ENCODE peak calls at places on chromosome 2, in nine cellular contexts. One of them, this sample, is unnamed.

GRCh38 chr2:113940891-113941290 is 51.0 kb downstream of the ACTR3 start:
- DNase-seq in stimulated activated CD4-positive, alpha-beta T cell treated with anti-CD3 and anti-CD28 coated beads, Interleukin-15, amount 100 ng/mL, for 24 hours: no peak
- DNase-seq in mucosa of gallbladder: no peak
- DNase-seq in left colon: no peak
- DNase-seq in activated naive CD4-positive, alpha-beta T cell treated with anti-CD3 and anti-CD28 coated beads, Interleukin-2, amount 10 ng/mL, durations not matched to agents 7 days and 5 days: no peak
- DNase-seq in activated gamma-delta T cell treated with Interleukin-2 at 50 U/mL for 16 hours: no peak
- DNase-seq in heart left ventricle: no peak
- DNase-seq in AG09319: no peak
- DNase-seq in A549: no peak
- DNase-seq in this sample: no peak

GRCh38 chr2:137467246-137467862 is 496.9 kb upstream of the HNMT start:
- DNase-seq in A549: peak; percentile 3
- DNase-seq in activated gamma-delta T cell treated with Interleukin-2 at 50 U/mL for 16 hours: no peak
- DNase-seq in activated naive CD4-positive, alpha-beta T cell treated with anti-CD3 and anti-CD28 coated beads, Interleukin-2, amount 10 ng/mL, durations not matched to agents 7 days and 5 days: peak; percentile 29
- DNase-seq in left colon: peak; percentile 55
- DNase-seq in heart left ventricle: no peak
- DNase-seq in stimulated activated CD4-positive, alpha-beta T cell treated with anti-CD3 and anti-CD28 coated beads, Interleukin-15, amount 100 ng/mL, for 24 hours: peak; percentile 9
- DNase-seq in mucosa of gallbladder: peak; percentile 14
- DNase-seq in AG09319: no peak
- DNase-seq in this sample: no peak

GRCh38 chr2:238786792-238787490 is 60.9 kb upstream of the TWIST2 start:
- DNase-seq in left colon: no peak
- DNase-seq in heart left ventricle: no peak
- DNase-seq in activated gamma-delta T cell treated with Interleukin-2 at 50 U/mL for 16 hours: no peak
- DNase-seq in AG09319: no peak
- DNase-seq in mucosa of gallbladder: no peak
- DNase-seq in activated naive CD4-positive, alpha-beta T cell treated with anti-CD3 and anti-CD28 coated beads, Interleukin-2, amount 10 ng/mL, durations not matched to agents 7 days and 5 days: no peak
- DNase-seq in stimulated activated CD4-positive, alpha-beta T cell treated with anti-CD3 and anti-CD28 coated beads, Interleukin-15, amount 100 ng/mL, for 24 hours: no peak
- DNase-seq in A549: no peak
- DNase-seq in this sample: no peak

GRCh38 chr2:214261683-214262082 is 149.2 kb upstream of the VWC2L start:
- DNase-seq in left colon: no peak
- DNase-seq in activated gamma-delta T cell treated with Interleukin-2 at 50 U/mL for 16 hours: no peak
- DNase-seq in mucosa of gallbladder: no peak
- DNase-seq in A549: no peak
- DNase-seq in AG09319: no peak
- DNase-seq in activated naive CD4-positive, alpha-beta T cell treated with anti-CD3 and anti-CD28 coated beads, Interleukin-2, amount 10 ng/mL, durations not matched to agents 7 days and 5 days: no peak
- DNase-seq in heart left ventricle: no peak
- DNase-seq in stimulated activated CD4-positive, alpha-beta T cell treated with anti-CD3 and anti-CD28 coated beads, Interleukin-15, amount 100 ng/mL, for 24 hours: no peak
- DNase-seq in this sample: no peak

GRCh38 chr2:102826904-102827303 is 65.1 kb downstream of the TMEM182 start:
- DNase-seq in mucosa of gallbladder: no peak
- DNase-seq in activated gamma-delta T cell treated with Interleukin-2 at 50 U/mL for 16 hours: no peak
- DNase-seq in A549: no peak
- DNase-seq in AG09319: no peak
- DNase-seq in left colon: no peak
- DNase-seq in heart left ventricle: peak; percentile 63
- DNase-seq in activated naive CD4-positive, alpha-beta T cell treated with anti-CD3 and anti-CD28 coated beads, Interleukin-2, amount 10 ng/mL, durations not matched to agents 7 days and 5 days: no peak
- DNase-seq in stimulated activated CD4-positive, alpha-beta T cell treated with anti-CD3 and anti-CD28 coated beads, Interleukin-15, amount 100 ng/mL, for 24 hours: no peak
- DNase-seq in this sample: no peak

GRCh38 chr2:215324811-215325210 is 13.0 kb downstream of the ATIC start:
- DNase-seq in stimulated activated CD4-positive, alpha-beta T cell treated with anti-CD3 and anti-CD28 coated beads, Interleukin-15, amount 100 ng/mL, for 24 hours: no peak
- DNase-seq in AG09319: no peak
- DNase-seq in heart left ventricle: no peak
- DNase-seq in A549: no peak
- DNase-seq in left colon: no peak
- DNase-seq in mucosa of gallbladder: no peak
- DNase-seq in activated gamma-delta T cell treated with Interleukin-2 at 50 U/mL for 16 hours: no peak
- DNase-seq in activated naive CD4-positive, alpha-beta T cell treated with anti-CD3 and anti-CD28 coated beads, Interleukin-2, amount 10 ng/mL, durations not matched to agents 7 days and 5 days: no peak
- DNase-seq in this sample: no peak

GRCh38 chr2:206442516-206442853 is 847 bp upstream of the ADAM23 start:
- DNase-seq in heart left ventricle: no peak
- DNase-seq in activated gamma-delta T cell treated with Interleukin-2 at 50 U/mL for 16 hours: no peak
- DNase-seq in AG09319: no peak
- DNase-seq in left colon: no peak
- DNase-seq in mucosa of gallbladder: no peak
- DNase-seq in activated naive CD4-positive, alpha-beta T cell treated with anti-CD3 and anti-CD28 coated beads, Interleukin-2, amount 10 ng/mL, durations not matched to agents 7 days and 5 days: no peak
- DNase-seq in stimulated activated CD4-positive, alpha-beta T cell treated with anti-CD3 and anti-CD28 coated beads, Interleukin-15, amount 100 ng/mL, for 24 hours: no peak
- DNase-seq in A549: no peak
- DNase-seq in this sample: no peak

GRCh38 chr2:25326326-25327013 is 15.3 kb downstream of the DNMT3A start:
- DNase-seq in mucosa of gallbladder: no peak
- DNase-seq in activated gamma-delta T cell treated with Interleukin-2 at 50 U/mL for 16 hours: no peak
- DNase-seq in AG09319: no peak
- DNase-seq in activated naive CD4-positive, alpha-beta T cell treated with anti-CD3 and anti-CD28 coated beads, Interleukin-2, amount 10 ng/mL, durations not matched to agents 7 days and 5 days: no peak
- DNase-seq in heart left ventricle: peak; percentile 30
- DNase-seq in stimulated activated CD4-positive, alpha-beta T cell treated with anti-CD3 and anti-CD28 coated beads, Interleukin-15, amount 100 ng/mL, for 24 hours: no peak
- DNase-seq in left colon: no peak
- DNase-seq in A549: no peak
- DNase-seq in this sample: no peak

GRCh38 chr2:128789776-128790455 is 471.2 kb upstream of the HS6ST1 start:
- DNase-seq in heart left ventricle: no peak
- DNase-seq in activated naive CD4-positive, alpha-beta T cell treated with anti-CD3 and anti-CD28 coated beads, Interleukin-2, amount 10 ng/mL, durations not matched to agents 7 days and 5 days: no peak
- DNase-seq in AG09319: no peak
- DNase-seq in activated gamma-delta T cell treated with Interleukin-2 at 50 U/mL for 16 hours: no peak
- DNase-seq in stimulated activated CD4-positive, alpha-beta T cell treated with anti-CD3 and anti-CD28 coated beads, Interleukin-15, amount 100 ng/mL, for 24 hours: no peak
- DNase-seq in left colon: no peak
- DNase-seq in A549: no peak
- DNase-seq in mucosa of gallbladder: peak; percentile 6
- DNase-seq in this sample: peak; percentile 76

This sample was measured in osteocyte.